ENCODE peak calls at places on chromosomes 4 and X, in eight cellular contexts. One of them, this sample, is unnamed. For H3K4me1, the result is how much of the 10 kb centered on the place peaks cover.

GRCh38 chr4:83012631-83013419 is 2.2 kb upstream of the LIN54 start:
- DNase-seq in upper lobe of right lung: peak
- DNase-seq in suprapubic skin: peak
- DNase-seq in Panc1: peak
- DNase-seq in ascending aorta: peak
- DNase-seq in endodermal cell: peak
- DNase-seq in H9: peak
- DNase-seq in heart left ventricle: peak
- DNase-seq in this sample: peak

GRCh38 chr4:107094976-107095375 is 58.9 kb upstream of the DKK2 start:
- DNase-seq in Panc1: no peak
- DNase-seq in suprapubic skin: no peak
- DNase-seq in upper lobe of right lung: no peak
- DNase-seq in heart left ventricle: no peak
- DNase-seq in endodermal cell: no peak
- DNase-seq in H9: no peak
- DNase-seq in ascending aorta: no peak
- DNase-seq in this sample: no peak

GRCh38 chr4:128311659-128312392 is 24.2 kb upstream of the PGRMC2 start:
- DNase-seq in ascending aorta: no peak
- DNase-seq in suprapubic skin: no peak
- DNase-seq in upper lobe of right lung: no peak
- DNase-seq in heart left ventricle: no peak
- DNase-seq in Panc1: no peak
- DNase-seq in endodermal cell: no peak
- DNase-seq in H9: no peak
- DNase-seq in this sample: no peak

GRCh38 chr4:184061582-184061981 is 156.1 kb downstream of the ENPP6 start:
- DNase-seq in endodermal cell: peak
- DNase-seq in H9: peak
- DNase-seq in upper lobe of right lung: no peak
- DNase-seq in suprapubic skin: no peak
- DNase-seq in ascending aorta: no peak
- DNase-seq in Panc1: no peak
- DNase-seq in heart left ventricle: no peak
- DNase-seq in this sample: no peak

GRCh38 chrX:38561951-38562719 is 793 bp downstream of the TSPAN7 start:
- DNase-seq in suprapubic skin: no peak
- DNase-seq in upper lobe of right lung: peak
- DNase-seq in heart left ventricle: peak
- DNase-seq in Panc1: no peak
- DNase-seq in ascending aorta: no peak
- DNase-seq in H9: peak
- DNase-seq in endodermal cell: peak
- DNase-seq in this sample: no peak

GRCh38 chrX:34859191-34859590 is 83.4 kb upstream of the FAM47B start:
- DNase-seq in Panc1: no peak
- DNase-seq in ascending aorta: no peak
- DNase-seq in heart left ventricle: no peak
- DNase-seq in H9: no peak
- DNase-seq in suprapubic skin: no peak
- DNase-seq in endodermal cell: no peak
- DNase-seq in upper lobe of right lung: no peak
- DNase-seq in this sample: no peak

GRCh38 chrX:125210146-125210545 is 109.5 kb upstream of the TEX13C start:
- DNase-seq in upper lobe of right lung: no peak
- DNase-seq in ascending aorta: no peak
- DNase-seq in heart left ventricle: no peak
- DNase-seq in suprapubic skin: no peak
- DNase-seq in Panc1: no peak
- DNase-seq in H9: peak
- DNase-seq in endodermal cell: peak
- DNase-seq in this sample: no peak

GRCh38 chrX:42385730-42386129 is 392.2 kb downstream of the PPP1R2C start:
- DNase-seq in Panc1: no peak
- DNase-seq in endodermal cell: no peak
- DNase-seq in upper lobe of right lung: no peak
- DNase-seq in suprapubic skin: no peak
- DNase-seq in ascending aorta: no peak
- DNase-seq in heart left ventricle: no peak
- DNase-seq in H9: no peak
- DNase-seq in this sample: no peak

GRCh38 chrX:154047266-154047665 is 27.6 kb upstream of the IRAK1 start:
- DNase-seq in ascending aorta: no peak
- DNase-seq in upper lobe of right lung: no peak
- DNase-seq in heart left ventricle: no peak
- DNase-seq in endodermal cell: no peak
- DNase-seq in suprapubic skin: no peak
- DNase-seq in Panc1: no peak
- DNase-seq in H9: no peak
- DNase-seq in this sample: no peak

GRCh38 chr4:122458625-122459024 is 2.1 kb upstream of the IL2 start:
- DNase-seq in ascending aorta: no peak
- DNase-seq in upper lobe of right lung: no peak
- DNase-seq in Panc1: peak
- DNase-seq in heart left ventricle: no peak
- DNase-seq in endodermal cell: peak
- DNase-seq in suprapubic skin: no peak
- DNase-seq in H9: no peak
- DNase-seq in this sample: no peak

GRCh38 chrX:138745215-138745614 is 33.7 kb upstream of the FGF13 start:
- DNase-seq in ascending aorta: no peak
- DNase-seq in heart left ventricle: no peak
- DNase-seq in upper lobe of right lung: no peak
- DNase-seq in suprapubic skin: no peak
- DNase-seq in Panc1: no peak
- DNase-seq in H9: no peak
- DNase-seq in endodermal cell: peak
- DNase-seq in this sample: no peak

GRCh38 chrX:40784516-40785151 is 49.3 kb upstream of the MED14 start:
- DNase-seq in upper lobe of right lung: no peak
- DNase-seq in ascending aorta: no peak
- DNase-seq in suprapubic skin: no peak
- DNase-seq in Panc1: no peak
- DNase-seq in heart left ventricle: no peak
- DNase-seq in H9: no peak
- DNase-seq in endodermal cell: no peak
- DNase-seq in this sample: no peak

GRCh38 chrX:149398027-149398426 is 107.1 kb downstream of the IDS start:
- DNase-seq in ascending aorta: no peak
- DNase-seq in upper lobe of right lung: no peak
- DNase-seq in suprapubic skin: no peak
- DNase-seq in heart left ventricle: no peak
- DNase-seq in H9: peak
- DNase-seq in endodermal cell: peak
- DNase-seq in Panc1: no peak
- DNase-seq in this sample: no peak

GRCh38 chrX:17412692-17413091 is 37.7 kb downstream of the NHS start:
- DNase-seq in upper lobe of right lung: no peak
- DNase-seq in heart left ventricle: no peak
- DNase-seq in H9: no peak
- DNase-seq in Panc1: peak
- DNase-seq in suprapubic skin: no peak
- DNase-seq in ascending aorta: no peak
- DNase-seq in endodermal cell: no peak
- DNase-seq in this sample: no peak

GRCh38 chrX:129497146-129497805 is 26.0 kb downstream of the SMARCA1 start:
- DNase-seq in upper lobe of right lung: no peak
- DNase-seq in heart left ventricle: no peak
- DNase-seq in ascending aorta: no peak
- DNase-seq in Panc1: no peak
- DNase-seq in endodermal cell: no peak
- DNase-seq in suprapubic skin: no peak
- DNase-seq in H9: no peak
- DNase-seq in this sample: no peak
- H3K4me1 ChIP-seq in upper lobe of right lung: under half
- H3K4me1 ChIP-seq in heart left ventricle: under half
- H3K4me1 ChIP-seq in ascending aorta: under half
- H3K4me1 ChIP-seq in Panc1: under half
- H3K4me1 ChIP-seq in endodermal cell: under half
- H3K4me1 ChIP-seq in suprapubic skin: under half
- H3K4me1 ChIP-seq in H9: under half
- H3K4me1 ChIP-seq in this sample: under half

GRCh38 chrX:31658360-31658759 is 586.5 kb upstream of the FTHL17 start:
- DNase-seq in ascending aorta: no peak
- DNase-seq in upper lobe of right lung: no peak
- DNase-seq in endodermal cell: no peak
- DNase-seq in suprapubic skin: no peak
- DNase-seq in heart left ventricle: no peak
- DNase-seq in Panc1: peak
- DNase-seq in H9: no peak
- DNase-seq in this sample: no peak
- TF ChIP-seq CTCF in ascending aorta: no peak
- TF ChIP-seq CTCF in upper lobe of right lung: peak
- TF ChIP-seq CTCF in endodermal cell: peak
- TF ChIP-seq CTCF in suprapubic skin: no peak
- TF ChIP-seq CTCF in heart left ventricle: peak
- TF ChIP-seq CTCF in Panc1: peak
- TF ChIP-seq CTCF in H9: peak
- TF ChIP-seq CTCF in this sample: no peak

DNA sequence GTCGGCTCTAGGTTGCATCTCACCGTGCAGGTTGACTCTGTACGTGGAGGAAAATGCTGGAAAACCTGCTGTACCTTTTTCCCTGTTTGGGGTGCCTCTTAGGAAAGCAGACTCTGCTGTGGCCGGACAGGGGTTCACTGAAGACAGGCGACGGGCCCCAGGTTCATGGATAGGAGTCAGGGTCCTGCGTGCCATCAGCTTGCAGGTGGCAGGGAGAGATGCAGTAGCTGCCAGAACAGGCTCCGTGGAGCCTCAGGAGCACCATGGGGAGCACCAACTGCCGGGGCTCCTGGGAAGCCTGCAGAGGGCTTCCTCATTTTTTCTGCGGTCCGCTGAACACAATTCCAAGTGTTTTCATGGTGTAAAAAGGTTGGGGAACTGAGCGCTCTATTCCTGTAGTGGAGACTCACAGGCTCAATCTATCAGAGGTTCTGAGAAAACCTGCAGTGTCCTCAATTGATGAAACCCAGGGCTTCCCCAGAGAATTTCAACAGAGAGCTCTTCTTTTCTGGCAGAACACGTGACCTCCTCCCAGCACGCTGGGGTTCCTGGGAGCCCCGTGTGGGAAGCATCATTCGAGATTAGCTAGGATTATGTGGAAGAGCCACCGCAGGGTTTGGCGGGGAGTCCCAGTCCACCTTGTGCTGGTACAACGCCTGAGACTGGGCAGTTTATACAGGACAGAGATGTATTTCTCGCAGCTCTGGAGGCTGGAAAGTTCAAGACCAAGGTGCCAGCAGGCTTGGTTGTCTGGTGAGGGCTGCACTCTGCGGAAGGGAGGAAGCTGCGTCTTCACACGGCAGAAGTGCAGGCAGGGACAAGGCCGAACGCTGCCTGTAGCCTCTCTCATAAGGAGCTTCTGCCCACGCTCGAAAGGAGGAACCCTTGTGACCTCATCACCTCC is 1.6 kb downstream of the HTRA3 start:
- DNase-seq in ascending aorta: no peak
- DNase-seq in suprapubic skin: no peak
- DNase-seq in H9: no peak
- DNase-seq in heart left ventricle: no peak
- DNase-seq in Panc1: no peak
- DNase-seq in endodermal cell: no peak
- DNase-seq in upper lobe of right lung: no peak
- DNase-seq in this sample: no peak
- H3K4me1 ChIP-seq in ascending aorta: under half
- H3K4me1 ChIP-seq in suprapubic skin: under half
- H3K4me1 ChIP-seq in H9: under half
- H3K4me1 ChIP-seq in heart left ventricle: half or more
- H3K4me1 ChIP-seq in Panc1: under half
- H3K4me1 ChIP-seq in endodermal cell: under half
- H3K4me1 ChIP-seq in upper lobe of right lung: under half
- H3K4me1 ChIP-seq in this sample: half or more

GRCh38 chr4:37798616-37799015 is 27.9 kb upstream of the PGM2 start:
- DNase-seq in upper lobe of right lung: no peak
- DNase-seq in ascending aorta: no peak
- DNase-seq in H9: no peak
- DNase-seq in Panc1: no peak
- DNase-seq in heart left ventricle: no peak
- DNase-seq in endodermal cell: no peak
- DNase-seq in suprapubic skin: no peak
- DNase-seq in this sample: no peak

GRCh38 chr4:37799941-37800554 is 26.4 kb upstream of the PGM2 start:
- DNase-seq in suprapubic skin: no peak
- DNase-seq in upper lobe of right lung: no peak
- DNase-seq in Panc1: no peak
- DNase-seq in endodermal cell: no peak
- DNase-seq in H9: no peak
- DNase-seq in ascending aorta: no peak
- DNase-seq in heart left ventricle: no peak
- DNase-seq in this sample: no peak

GRCh38 chr4:37805091-37805490 is 21.4 kb upstream of the PGM2 start:
- DNase-seq in H9: no peak
- DNase-seq in upper lobe of right lung: no peak
- DNase-seq in Panc1: no peak
- DNase-seq in heart left ventricle: no peak
- DNase-seq in ascending aorta: no peak
- DNase-seq in suprapubic skin: no peak
- DNase-seq in endodermal cell: no peak
- DNase-seq in this sample: no peak

GRCh38 chr4:37803348-37803973 is 23.0 kb upstream of the PGM2 start:
- DNase-seq in heart left ventricle: no peak
- DNase-seq in Panc1: no peak
- DNase-seq in H9: no peak
- DNase-seq in upper lobe of right lung: no peak
- DNase-seq in ascending aorta: no peak
- DNase-seq in suprapubic skin: no peak
- DNase-seq in endodermal cell: no peak
- DNase-seq in this sample: no peak

GRCh38 chr4:37802068-37802666 is 24.3 kb upstream of the PGM2 start:
- DNase-seq in H9: peak
- DNase-seq in suprapubic skin: no peak
- DNase-seq in heart left ventricle: peak
- DNase-seq in ascending aorta: no peak
- DNase-seq in upper lobe of right lung: peak
- DNase-seq in endodermal cell: peak
- DNase-seq in Panc1: peak
- DNase-seq in this sample: no peak
- TF ChIP-seq CTCF in H9: peak
- TF ChIP-seq CTCF in suprapubic skin: peak
- TF ChIP-seq CTCF in heart left ventricle: peak
- TF ChIP-seq CTCF in ascending aorta: peak
- TF ChIP-seq CTCF in upper lobe of right lung: peak
- TF ChIP-seq CTCF in endodermal cell: peak
- TF ChIP-seq CTCF in Panc1: peak
- TF ChIP-seq CTCF in this sample: peak

GRCh38 chr4:2415213-2415612 is 3.2 kb downstream of the ZFYVE28 start:
- DNase-seq in Panc1: no peak
- DNase-seq in ascending aorta: no peak
- DNase-seq in suprapubic skin: no peak
- DNase-seq in H9: no peak
- DNase-seq in heart left ventricle: no peak
- DNase-seq in upper lobe of right lung: no peak
- DNase-seq in endodermal cell: no peak
- DNase-seq in this sample: no peak
- H3K4me1 ChIP-seq in Panc1: under half
- H3K4me1 ChIP-seq in ascending aorta: under half
- H3K4me1 ChIP-seq in suprapubic skin: half or more
- H3K4me1 ChIP-seq in H9: under half
- H3K4me1 ChIP-seq in heart left ventricle: half or more
- H3K4me1 ChIP-seq in upper lobe of right lung: under half
- H3K4me1 ChIP-seq in endodermal cell: under half
- H3K4me1 ChIP-seq in this sample: half or more

This sample was measured in thoracic aorta.